ENCODE peak calls at places on chromosomes 16 and 17, in four cellular contexts. One of them, this sample, is unnamed.

GRCh38 chr17:6018788-6019187 is 51.4 kb upstream of the WSCD1 start:
- DNase-seq in PC-3: no peak
- DNase-seq in GM23338: peak; percentile 24
- DNase-seq in GM23248: no peak
- DNase-seq in this sample: no peak

GRCh38 chr17:49101054-49101534 is 31.5 kb upstream of the B4GALNT2 start:
- DNase-seq in PC-3: peak; percentile 99
- DNase-seq in GM23338: no peak
- DNase-seq in GM23248: peak; percentile 12
- DNase-seq in this sample: peak; percentile 86

GRCh38 chr16:67015317-67015731 is 13.6 kb upstream of the CBFB start:
- DNase-seq in PC-3: no peak
- DNase-seq in GM23338: no peak
- DNase-seq in GM23248: no peak
- DNase-seq in this sample: no peak

GRCh38 chr16:50373780-50374179 is 5.0 kb upstream of the BRD7 start:
- DNase-seq in PC-3: no peak
- DNase-seq in GM23338: no peak
- DNase-seq in GM23248: no peak
- DNase-seq in this sample: no peak

GRCh38 chr17:13003454-13003851 is 14.4 kb downstream of the ELAC2 start:
- DNase-seq in PC-3: no peak
- DNase-seq in GM23338: no peak
- DNase-seq in GM23248: no peak
- DNase-seq in this sample: no peak

GRCh38 chr17:46977348-46977747 is 1.7 kb downstream of the RPRML start:
- DNase-seq in PC-3: peak; percentile 72
- DNase-seq in GM23338: peak; percentile 97
- DNase-seq in GM23248: peak; percentile 34
- DNase-seq in this sample: no peak

GRCh38 chr16:57186630-57187507 is 740 bp downstream of the RSPRY1 start:
- DNase-seq in PC-3: peak; percentile 16
- DNase-seq in GM23338: peak; percentile 39
- DNase-seq in GM23248: peak; percentile 74
- DNase-seq in this sample: no peak

GRCh38 chr17:40035162-40035559 is 19.0 kb downstream of the MED24 start:
- DNase-seq in PC-3: no peak
- DNase-seq in GM23338: peak; percentile 90
- DNase-seq in GM23248: peak; percentile 65
- DNase-seq in this sample: no peak

GRCh38 chr16:57736419-57737281 is 1.1 kb downstream of the KATNB1 start:
- DNase-seq in PC-3: peak; percentile 59
- DNase-seq in GM23338: peak; percentile 73
- DNase-seq in GM23248: peak; percentile 93
- DNase-seq in this sample: peak; percentile 62

GRCh38 chr17:2710804-2711607 is 558 bp downstream of the CLUH start:
- DNase-seq in PC-3: peak; percentile 3
- DNase-seq in GM23338: peak; percentile 68
- DNase-seq in GM23248: peak; percentile 62
- DNase-seq in this sample: peak; percentile 46

GRCh38 chr17:18009609-18010420 is 29.2 kb downstream of the ATPAF2 start:
- DNase-seq in PC-3: no peak
- DNase-seq in GM23338: no peak
- DNase-seq in GM23248: no peak
- DNase-seq in this sample: no peak

GRCh38 chr17:35428229-35428628 is 4.1 kb downstream of the SLFN12 start:
- DNase-seq in PC-3: no peak
- DNase-seq in GM23338: no peak
- DNase-seq in GM23248: no peak
- DNase-seq in this sample: no peak

GRCh38 chr17:17723354-17724261 is 42.4 kb downstream of the RAI1 start:
- DNase-seq in PC-3: no peak
- DNase-seq in GM23338: peak; percentile 71
- DNase-seq in GM23248: peak; percentile 92
- DNase-seq in this sample: no peak

GRCh38 chr16:83781-84615 is 6.0 kb downstream of the MPG start:
- DNase-seq in PC-3: no peak
- DNase-seq in GM23338: no peak
- DNase-seq in GM23248: peak; percentile 54
- DNase-seq in this sample: peak; percentile 54

GRCh38 chr17:50199651-50200446 is 1.6 kb downstream of the COL1A1 start:
- DNase-seq in PC-3: peak; percentile 96
- DNase-seq in GM23338: peak; percentile 95
- DNase-seq in GM23248: peak; percentile 96
- DNase-seq in this sample: peak; percentile 92

GRCh38 chr17:39064374-39064773 is 87.1 kb downstream of the PLXDC1 start:
- DNase-seq in PC-3: peak; percentile 15
- DNase-seq in GM23338: no peak
- DNase-seq in GM23248: peak; percentile 98
- DNase-seq in this sample: no peak

GRCh38 chr17:74222399-74222798 is 9.0 kb downstream of the TTYH2 start:
- DNase-seq in PC-3: no peak
- DNase-seq in GM23338: no peak
- DNase-seq in GM23248: no peak
- DNase-seq in this sample: no peak

GRCh38 chr16:11256657-11257130 is 690 bp upstream of the SOCS1 start:
- DNase-seq in PC-3: peak; percentile 41
- DNase-seq in GM23338: peak; percentile 71
- DNase-seq in GM23248: peak; percentile 79
- DNase-seq in this sample: peak; percentile 63

GRCh38 chr17:37821025-37821713 is 76.3 kb upstream of the HNF1B start:
- DNase-seq in PC-3: peak; percentile 21
- DNase-seq in GM23338: no peak
- DNase-seq in GM23248: peak; percentile 28
- DNase-seq in this sample: peak; percentile 2

GRCh38 chr17:81854974-81855774 is 5.2 kb downstream of the P4HB start:
- DNase-seq in PC-3: peak; percentile 57
- DNase-seq in GM23338: peak; percentile 42
- DNase-seq in GM23248: peak; percentile 71
- DNase-seq in this sample: no peak
- H3K27ac ChIP-seq in PC-3: no peak overlapping the region
- H3K27ac ChIP-seq in GM23338: no peak overlapping the region
- H3K27ac ChIP-seq in GM23248: peak overlapping the region; percentile 82
- H3K27ac ChIP-seq in this sample: no peak overlapping the region

GRCh38 chr17:78780335-78780734 is 1.7 kb downstream of the CYTH1 start:
- DNase-seq in PC-3: no peak
- DNase-seq in GM23338: no peak
- DNase-seq in GM23248: no peak
- DNase-seq in this sample: no peak
- H3K4me3 ChIP-seq in PC-3: no peak overlapping the region
- H3K4me3 ChIP-seq in GM23338: no peak overlapping the region
- H3K4me3 ChIP-seq in GM23248: peak overlapping the region; percentile 74
- H3K4me3 ChIP-seq in this sample: no peak overlapping the region

GRCh38 chr16:84560269-84560668 is 55.8 kb upstream of the MEAK7 start:
- DNase-seq in PC-3: no peak
- DNase-seq in GM23338: no peak
- DNase-seq in GM23248: no peak
- DNase-seq in this sample: no peak

GRCh38 chr16:84557059-84557458 is 52.6 kb upstream of the MEAK7 start:
- DNase-seq in PC-3: no peak
- DNase-seq in GM23338: peak; percentile 67
- DNase-seq in GM23248: no peak
- DNase-seq in this sample: peak; percentile 2

GRCh38 chr16:84561291-84561690 is 56.6 kb downstream of the COTL1 start:
- DNase-seq in PC-3: no peak
- DNase-seq in GM23338: peak; percentile 77
- DNase-seq in GM23248: no peak
- DNase-seq in this sample: no peak

GRCh38 chr16:84557504-84557903 is 53.0 kb upstream of the MEAK7 start:
- DNase-seq in PC-3: no peak
- DNase-seq in GM23338: peak; percentile 50
- DNase-seq in GM23248: no peak
- DNase-seq in this sample: no peak

DNA sequence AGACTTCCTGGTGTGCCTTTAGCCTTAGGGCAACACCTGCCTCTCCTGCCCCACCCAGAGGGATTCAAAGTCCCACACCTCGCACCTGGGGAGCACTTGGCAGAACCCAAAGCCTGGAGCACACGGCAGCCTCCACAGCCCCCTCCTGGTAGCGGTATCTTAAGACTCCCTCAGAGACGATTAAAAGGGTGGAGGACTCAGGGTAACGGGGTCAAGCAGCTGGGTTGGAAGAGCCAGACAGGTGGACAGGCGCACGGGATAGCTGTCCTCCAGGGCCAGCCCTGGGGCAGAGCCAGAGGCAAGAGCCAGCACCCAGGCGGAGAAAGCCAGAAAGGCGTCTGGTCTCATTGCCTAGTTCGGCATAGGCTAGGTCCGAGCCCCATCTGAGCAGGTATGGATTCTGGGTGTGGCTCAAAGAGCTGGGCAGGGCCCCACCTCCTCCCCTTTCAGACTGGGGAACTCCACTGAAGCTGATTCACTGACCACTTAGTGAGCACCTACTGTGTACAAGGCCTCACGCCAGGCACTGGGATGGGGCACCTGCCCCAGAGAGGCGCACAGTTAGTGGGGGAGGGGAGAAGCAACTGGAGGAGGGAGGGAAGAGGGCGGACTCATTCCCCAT is 55.0 kb upstream of the MEAK7 start:
- DNase-seq in PC-3: no peak
- DNase-seq in GM23338: peak; percentile 51
- DNase-seq in GM23248: no peak
- DNase-seq in this sample: peak; percentile 49
- H3K9me2 ChIP-seq in PC-3: no peaks in the 10 kb centered on the region
- H3K9me2 ChIP-seq in GM23338: no peaks in the 10 kb centered on the region
- H3K9me2 ChIP-seq in GM23248: no peaks in the 10 kb centered on the region
- H3K9me2 ChIP-seq in this sample: no peaks in the 10 kb centered on the region

GRCh38 chr17:61385869-61386245 is 13.8 kb upstream of the TBX2 start:
- DNase-seq in PC-3: peak; percentile 28
- DNase-seq in GM23338: no peak
- DNase-seq in GM23248: peak; percentile 28
- DNase-seq in this sample: no peak
- H3K27ac ChIP-seq in PC-3: no peak overlapping the region
- H3K27ac ChIP-seq in GM23338: no peak overlapping the region
- H3K27ac ChIP-seq in GM23248: no peak overlapping the region
- H3K27ac ChIP-seq in this sample: no peak overlapping the region

DNA sequence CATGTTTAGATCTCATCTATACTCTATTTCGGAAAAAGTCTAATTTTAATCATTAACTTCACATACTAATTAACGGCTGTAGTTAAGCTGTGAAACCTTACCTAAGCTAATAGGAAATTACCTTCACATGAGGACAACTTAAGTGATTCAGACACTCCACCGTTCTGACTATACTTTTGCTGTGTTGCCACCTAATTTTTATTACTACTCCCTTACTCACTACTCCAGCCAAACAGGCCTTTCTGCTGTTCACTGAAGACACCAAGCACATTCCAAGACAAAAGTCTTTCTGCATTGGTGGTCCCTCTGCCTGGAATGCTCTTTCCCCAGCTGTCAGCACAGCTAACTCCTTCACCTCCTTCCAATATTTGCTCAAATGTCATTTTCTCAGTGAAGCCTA is 1.3 kb downstream of the CMTR2 start:
- DNase-seq in PC-3: peak; percentile 32
- DNase-seq in GM23338: no peak
- DNase-seq in GM23248: peak; percentile 14
- DNase-seq in this sample: peak; percentile 40
- H3K4me3 ChIP-seq in PC-3: peak overlapping the region; percentile 87
- H3K4me3 ChIP-seq in GM23338: peak overlapping the region; percentile 94
- H3K4me3 ChIP-seq in GM23248: peak overlapping the region; percentile 93
- H3K4me3 ChIP-seq in this sample: peak overlapping the region; percentile 67

GRCh38 chr17:67615011-67615561 is 102.7 kb upstream of the NOL11 start:
- DNase-seq in PC-3: no peak
- DNase-seq in GM23338: peak; percentile 40
- DNase-seq in GM23248: no peak
- DNase-seq in this sample: no peak

GRCh38 chr17:67617304-67617899 is 100.3 kb upstream of the NOL11 start:
- DNase-seq in PC-3: no peak
- DNase-seq in GM23338: no peak
- DNase-seq in GM23248: no peak
- DNase-seq in this sample: no peak

GRCh38 chr17:67615736-67616135 is 102.0 kb upstream of the NOL11 start:
- DNase-seq in PC-3: no peak
- DNase-seq in GM23338: no peak
- DNase-seq in GM23248: no peak
- DNase-seq in this sample: no peak

GRCh38 chr17:67610061-67610460 is 107.7 kb upstream of the NOL11 start:
- DNase-seq in PC-3: no peak
- DNase-seq in GM23338: peak; percentile 30
- DNase-seq in GM23248: no peak
- DNase-seq in this sample: no peak

GRCh38 chr17:67613961-67614360 is 103.8 kb upstream of the NOL11 start:
- DNase-seq in PC-3: no peak
- DNase-seq in GM23338: no peak
- DNase-seq in GM23248: no peak
- DNase-seq in this sample: no peak
- H3K9me2 ChIP-seq in PC-3: no peaks in the 10 kb centered on the region
- H3K9me2 ChIP-seq in GM23338: peaks cover 4% of the 10 kb centered on the region
- H3K9me2 ChIP-seq in GM23248: no peaks in the 10 kb centered on the region
- H3K9me2 ChIP-seq in this sample: no peaks in the 10 kb centered on the region

GRCh38 chr17:64269687-64270649 is 6.9 kb upstream of the TEX2 start:
- DNase-seq in PC-3: no peak
- DNase-seq in GM23338: no peak
- DNase-seq in GM23248: no peak
- DNase-seq in this sample: no peak
- H3K27ac ChIP-seq in PC-3: no peak overlapping the region
- H3K27ac ChIP-seq in GM23338: no peak overlapping the region
- H3K27ac ChIP-seq in GM23248: no peak overlapping the region
- H3K27ac ChIP-seq in this sample: no peak overlapping the region

This sample was measured in PC-9.